ENCODE peak calls at places on chromosomes 3 and 15, in six cellular contexts. I is AG08395, F is HTR-8/SVneo, Z is endothelial cell of umbilical vein, P is nucleus accumbens, D is progenitor cell of endocrine pancreas. T is an unnamed sample.

GRCh38 chr15:43009206-43009605 is 88.6 kb upstream of the TTBK2 start:
- DNase-seq in I (no peak), F (no peak), Z (no peak), P (no peak), D (no peak), T (no peak)

GRCh38 chr3:67605377-67605776 is 49.0 kb downstream of the SUCLG2 start:
- DNase-seq in I (peak), F (peak), Z (peak), P (no peak), D (no peak), T (peak)

GRCh38 chr3:127857270-127857801 is 35.0 kb upstream of the MGLL start:
- DNase-seq in I (peak), F (peak), Z (no peak), P (no peak), D (no peak), T (no peak)

GRCh38 chr15:64478863-64479262 is 18.5 kb downstream of the ZNF609 start:
- DNase-seq in I (no peak), F (no peak), Z (no peak), P (no peak), D (no peak), T (no peak)

GRCh38 chr15:33008284-33009011 is 186.1 kb downstream of the FMN1 start:
- DNase-seq in I (peak), F (no peak), Z (no peak), P (no peak), D (no peak), T (no peak)

GRCh38 chr3:52093751-52094525 is 37.6 kb upstream of the DUSP7 start:
- DNase-seq in I (peak), F (peak), Z (peak), P (no peak), D (no peak), T (peak)

GRCh38 chr15:97652700-97653167 is 307.8 kb upstream of the ARRDC4 start:
- DNase-seq in I (no peak), F (no peak), Z (peak), P (no peak), D (peak), T (no peak)

GRCh38 chr3:129197341-129197740 is 13.6 kb upstream of the CNBP start:
- DNase-seq in I (no peak), F (no peak), Z (peak), P (no peak), D (no peak), T (no peak)

GRCh38 chr15:19973718-19974117 is 567.9 kb downstream of the GOLGA6L6 start:
- DNase-seq in I (no peak), F (no peak), Z (no peak), P (no peak), D (no peak), T (no peak)

GRCh38 chr3:171994646-171995441 is 44.5 kb upstream of the FNDC3B start:
- DNase-seq in I (peak), F (peak), Z (no peak), P (no peak), D (no peak), T (peak)

GRCh38 chr3:133447751-133448477 is 48.1 kb downstream of the BFSP2 start:
- DNase-seq in I (no peak), F (no peak), Z (no peak), P (no peak), D (no peak), T (no peak)

GRCh38 chr3:34258271-34259015 is 460.0 kb downstream of the PDCD6IP start:
- DNase-seq in I (no peak), F (no peak), Z (no peak), P (no peak), D (no peak), T (no peak)

GRCh38 chr3:71069797-71070196 is 513.7 kb downstream of the FOXP1 start:
- DNase-seq in I (peak), F (peak), Z (peak), P (peak), D (no peak), T (peak)

GRCh38 chr15:66893294-66893693 is 172.1 kb upstream of the SMAD3 start:
- DNase-seq in I (no peak), F (no peak), Z (no peak), P (no peak), D (no peak), T (no peak)

GRCh38 chr15:40871749-40872617 is 2.1 kb downstream of the RHOV start:
- DNase-seq in I (no peak), F (no peak), Z (no peak), P (no peak), D (peak), T (peak)

GRCh38 chr15:72168131-72168825 is 29.3 kb downstream of the GRAMD2A start:
- DNase-seq in I (no peak), F (peak), Z (no peak), P (no peak), D (no peak), T (peak)

GRCh38 chr3:114411292-114411691 is 117.5 kb downstream of the TIGIT start:
- DNase-seq in I (peak), F (no peak), Z (peak), P (no peak), D (no peak), T (no peak)

GRCh38 chr3:42713747-42714146 is 11.1 kb upstream of the HHATL start:
- DNase-seq in I (no peak), F (no peak), Z (no peak), P (no peak), D (peak), T (no peak)

GRCh38 chr3:40299721-40300335 is 9.7 kb upstream of the EIF1B start:
- DNase-seq in I (peak), F (no peak), Z (peak), P (no peak), D (no peak), T (no peak)

GRCh38 chr15:79978694-79979519 is 7.9 kb upstream of the BCL2A1 start:
- DNase-seq in I (peak), F (no peak), Z (no peak), P (peak), D (no peak), T (peak)

GRCh38 chr15:44157679-44158078 is 37.4 kb downstream of the FRMD5 start:
- DNase-seq in I (peak), F (peak), Z (peak), P (no peak), D (no peak), T (peak)

GRCh38 chr3:160876568-160877100 is 120.6 kb downstream of the PPM1L start:
- DNase-seq in I (no peak), F (no peak), Z (no peak), P (no peak), D (no peak), T (no peak)

GRCh38 chr3:37862219-37862711 is 585 bp downstream of the CTDSPL start:
- DNase-seq in I (peak), F (no peak), Z (no peak), P (peak), D (peak), T (peak)

GRCh38 chr15:23857028-23857641 is 170.0 kb upstream of the NDN start:
- DNase-seq in I (peak), F (no peak), Z (peak), P (peak), D (peak), T (peak)

GRCh38 chr3:149507491-149508324 is 33.2 kb downstream of the TM4SF4 start:
- DNase-seq in I (peak), F (no peak), Z (peak), P (no peak), D (no peak), T (peak)

GRCh38 chr3:124035463-124036121 is 43.7 kb upstream of the ROPN1 start:
- DNase-seq in I (no peak), F (no peak), Z (no peak), P (no peak), D (no peak), T (no peak)

GRCh38 chr3:155032918-155033317 is 47.2 kb upstream of the MME start:
- DNase-seq in I (peak), F (no peak), Z (peak), P (no peak), D (no peak), T (peak)

GRCh38 chr15:84603630-84604379 is 3.0 kb downstream of the ZSCAN2 start:
- DNase-seq in I (no peak), F (no peak), Z (no peak), P (no peak), D (no peak), T (no peak)

GRCh38 chr3:125107861-125108567 is 52.2 kb upstream of the HEG1 start:
- DNase-seq in I (peak), F (no peak), Z (peak), P (no peak), D (no peak), T (peak)

GRCh38 chr15:62406268-62406667 is 241.2 kb upstream of the C2CD4B start:
- DNase-seq in I (no peak), F (no peak), Z (no peak), P (no peak), D (no peak), T (no peak)

GRCh38 chr15:71133734-71134464 is 18.6 kb downstream of the THSD4 start:
- DNase-seq in I (no peak), F (no peak), Z (no peak), P (no peak), D (no peak), T (peak)

GRCh38 chr3:13411186-13411860 is 8.8 kb downstream of the NUP210 start:
- DNase-seq in I (no peak), F (no peak), Z (no peak), P (peak), D (no peak), T (no peak)

GRCh38 chr15:26178821-26179220 is 315.7 kb upstream of the ATP10A start:
- DNase-seq in I (no peak), F (no peak), Z (no peak), P (no peak), D (no peak), T (no peak)

GRCh38 chr3:45795882-45796765 is at the start of gene SLC6A20:
- DNase-seq in I (no peak), F (no peak), Z (no peak), P (no peak), D (peak), T (peak)

GRCh38 chr15:42576776-42577175 is 1.4 kb downstream of the STARD9 start:
- DNase-seq in I (no peak), F (no peak), Z (no peak), P (no peak), D (no peak), T (no peak)

GRCh38 chr3:172647823-172648222 is 63.0 kb downstream of the NCEH1 start:
- DNase-seq in I (no peak), F (no peak), Z (no peak), P (no peak), D (no peak), T (peak)